ENCODE peak calls at places on chromosomes 3 and 15, in six cellular contexts. U is CD4-positive, CD25-positive, alpha-beta regulatory T cell; R is ovary; H is cardiac muscle cell; E is tibial artery; X is fibroblast of lung. G is an unnamed sample. For H3K27me3 and H3K4me1, the result is how much of the 10 kb centered on the place peaks cover.

GRCh38 chr15:68820205-68820588 is 498 bp downstream of the ANP32A start:
- DNase-seq in U (peak), R (peak), H (peak), E (peak), X (no peak), G (no peak)

GRCh38 chr3:126083913-126084514 is at the start of gene SLC41A3:
- DNase-seq in U (peak), R (peak), H (peak), E (peak), X (peak), G (peak)

GRCh38 chr15:26394801-26395200 is 378.1 kb downstream of the GABRB3 start:
- DNase-seq in U (no peak), R (no peak), H (peak), E (no peak), X (no peak), G (no peak)

GRCh38 chr3:41259449-41260062 is 60.3 kb downstream of the CTNNB1 start:
- DNase-seq in U (no peak), R (no peak), H (no peak), E (no peak), X (peak), G (peak)

GRCh38 chr3:140170612-140171011 is 235.6 kb downstream of the CLSTN2 start:
- DNase-seq in U (no peak), R (no peak), H (no peak), E (no peak), X (no peak), G (no peak)

GRCh38 chr3:8416965-8417364 is 84.7 kb upstream of the LMCD1 start:
- DNase-seq in U (no peak), R (no peak), H (peak), E (no peak), X (peak), G (no peak)

GRCh38 chr15:29424118-29424517 is 154.5 kb upstream of the NSMCE3 start:
- DNase-seq in U (no peak), R (no peak), H (no peak), E (no peak), X (no peak), G (no peak)

GRCh38 chr15:68229386-68230156 is at the start of gene CLN6:
- DNase-seq in U (peak), R (peak), H (peak), E (peak), X (peak), G (peak)

GRCh38 chr3:146396792-146397191 is 72.6 kb downstream of the PLSCR2 start:
- DNase-seq in U (no peak), R (no peak), H (no peak), E (no peak), X (no peak), G (no peak)

GRCh38 chr3:154904328-154904727 is 175.8 kb upstream of the MME start:
- DNase-seq in U (no peak), R (no peak), H (peak), E (no peak), X (no peak), G (peak)

GRCh38 chr3:66410976-66411375 is 89.8 kb downstream of the LRIG1 start:
- DNase-seq in U (no peak), R (no peak), H (no peak), E (no peak), X (no peak), G (no peak)

GRCh38 chr15:86165263-86166204 is 85.9 kb downstream of the AGBL1 start:
- DNase-seq in U (no peak), R (no peak), H (peak), E (no peak), X (peak), G (no peak)

GRCh38 chr3:182618085-182618732 is 175.1 kb upstream of the ATP11B start:
- DNase-seq in U (no peak), R (no peak), H (peak), E (no peak), X (peak), G (no peak)

GRCh38 chr3:144629413-144629812 is 657.8 kb downstream of the DIPK2A start:
- DNase-seq in U (no peak), R (no peak), H (no peak), E (no peak), X (no peak), G (no peak)

GRCh38 chr15:90588427-90588826 is 58.7 kb downstream of the CRTC3 start:
- DNase-seq in U (no peak), R (no peak), H (no peak), E (no peak), X (peak), G (no peak)

GRCh38 chr3:138442433-138442832 is 8.0 kb downstream of the ESYT3 start:
- DNase-seq in U (no peak), R (no peak), H (no peak), E (no peak), X (peak), G (no peak)

GRCh38 chr3:171138027-171138426 is 111.5 kb upstream of the SLC2A2 start:
- DNase-seq in U (no peak), R (no peak), H (no peak), E (no peak), X (no peak), G (no peak)

GRCh38 chr3:117510396-117510795 is 800.8 kb downstream of the TUSC7 start:
- DNase-seq in U (no peak), R (no peak), H (peak), E (no peak), X (peak), G (peak)

GRCh38 chr3:189406148-189406547 is 225.0 kb upstream of the TP63 start:
- DNase-seq in U (no peak), R (no peak), H (no peak), E (no peak), X (no peak), G (no peak)

GRCh38 chr15:50415752-50416404 is 8.3 kb upstream of the USP8 start:
- DNase-seq in U (no peak), R (no peak), H (no peak), E (no peak), X (no peak), G (no peak)

GRCh38 chr3:157429703-157430102 is 6.9 kb upstream of the PTX3 start:
- DNase-seq in U (no peak), R (no peak), H (no peak), E (no peak), X (no peak), G (no peak)

GRCh38 chr3:132209860-132210259 is 107.3 kb upstream of the ACP3 start:
- DNase-seq in U (no peak), R (no peak), H (no peak), E (no peak), X (no peak), G (no peak)

GRCh38 chr3:115581347-115582135 is 41.8 kb upstream of the GAP43 start:
- DNase-seq in U (no peak), R (no peak), H (no peak), E (no peak), X (peak), G (no peak)

DNA sequence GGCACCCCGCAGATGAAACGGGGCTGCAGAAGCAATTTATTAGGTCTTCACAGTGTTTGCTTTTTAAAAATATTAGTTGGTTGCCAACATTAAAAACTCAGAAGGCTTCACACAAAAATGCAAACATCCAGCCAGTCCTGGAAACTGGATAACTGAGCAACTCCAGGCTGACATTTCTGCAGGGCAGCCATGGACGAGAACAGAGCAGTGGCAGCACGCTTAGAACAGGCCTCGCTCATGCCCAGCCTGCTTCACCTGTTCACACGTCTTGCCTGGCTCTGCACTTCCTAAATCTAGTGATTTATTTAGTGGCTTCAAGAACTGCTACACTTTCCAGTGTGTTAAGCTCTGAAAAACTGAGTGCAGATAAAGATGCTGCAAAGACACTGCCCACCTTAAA is 53.5 kb downstream of the SETMAR start:
- DNase-seq in U (no peak), R (no peak), H (peak), E (no peak), X (no peak), G (no peak)
- H3K27me3 ChIP-seq in U (under half), R (under half), H (under half), E (under half), X (under half), G (under half)

DNA sequence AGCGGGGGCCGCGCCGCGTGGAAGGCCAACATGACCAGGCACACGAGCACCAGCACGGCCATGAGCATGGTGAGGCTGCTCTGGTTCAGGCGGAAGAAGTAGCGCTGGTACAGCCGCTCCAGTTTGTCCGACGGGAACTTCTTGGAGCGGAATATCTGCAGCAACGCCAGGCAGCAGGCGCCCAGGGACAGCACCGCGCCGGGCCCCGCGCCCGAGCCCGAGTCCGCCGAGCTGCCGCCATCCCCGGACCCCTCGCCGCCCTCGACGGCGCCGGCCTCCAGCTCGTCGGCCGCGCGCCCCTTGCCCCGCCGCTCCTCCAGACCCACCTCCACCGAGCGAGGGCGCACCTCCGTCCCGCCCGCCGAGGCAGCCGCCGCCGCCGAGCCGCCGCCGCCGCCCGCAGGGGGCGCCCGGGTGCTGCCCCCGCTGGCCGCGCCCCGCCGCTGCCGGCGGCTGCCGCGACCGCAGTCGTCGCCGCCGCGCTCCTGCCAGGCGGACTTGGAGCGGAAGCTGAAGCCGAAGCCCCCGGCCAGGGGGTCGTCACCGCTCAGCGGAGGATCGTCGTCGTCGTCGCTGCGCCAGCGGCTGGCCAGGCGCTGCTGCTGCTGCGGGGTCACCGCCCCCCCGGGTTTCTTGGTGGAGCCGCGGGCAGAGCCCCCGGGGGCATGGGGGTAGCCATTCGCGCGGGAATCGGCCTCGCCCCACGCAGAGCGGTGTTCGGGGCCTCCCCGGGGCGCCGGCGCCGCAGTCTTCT is 964 bp downstream of the ADCY5 start:
- DNase-seq in U (no peak), R (peak), H (peak), E (no peak), X (no peak), G (no peak)
- H3K4me1 ChIP-seq in U (under half), R (under half), H (under half), E (under half), X (under half), G (under half)

GRCh38 chr15:74867562-74868458 is 5.4 kb downstream of the SCAMP2 start:
- DNase-seq in U (no peak), R (no peak), H (no peak), E (peak), X (no peak), G (no peak)

GRCh38 chr15:74872702-74873035 is 496 bp downstream of the SCAMP2 start:
- DNase-seq in U (no peak), R (no peak), H (no peak), E (no peak), X (no peak), G (no peak)

GRCh38 chr15:74870496-74871213 is 2.5 kb downstream of the SCAMP2 start:
- DNase-seq in U (no peak), R (no peak), H (no peak), E (no peak), X (no peak), G (peak)

GRCh38 chr15:74869372-74869725 is 3.8 kb downstream of the SCAMP2 start:
- DNase-seq in U (no peak), R (no peak), H (peak), E (no peak), X (no peak), G (no peak)

DNA sequence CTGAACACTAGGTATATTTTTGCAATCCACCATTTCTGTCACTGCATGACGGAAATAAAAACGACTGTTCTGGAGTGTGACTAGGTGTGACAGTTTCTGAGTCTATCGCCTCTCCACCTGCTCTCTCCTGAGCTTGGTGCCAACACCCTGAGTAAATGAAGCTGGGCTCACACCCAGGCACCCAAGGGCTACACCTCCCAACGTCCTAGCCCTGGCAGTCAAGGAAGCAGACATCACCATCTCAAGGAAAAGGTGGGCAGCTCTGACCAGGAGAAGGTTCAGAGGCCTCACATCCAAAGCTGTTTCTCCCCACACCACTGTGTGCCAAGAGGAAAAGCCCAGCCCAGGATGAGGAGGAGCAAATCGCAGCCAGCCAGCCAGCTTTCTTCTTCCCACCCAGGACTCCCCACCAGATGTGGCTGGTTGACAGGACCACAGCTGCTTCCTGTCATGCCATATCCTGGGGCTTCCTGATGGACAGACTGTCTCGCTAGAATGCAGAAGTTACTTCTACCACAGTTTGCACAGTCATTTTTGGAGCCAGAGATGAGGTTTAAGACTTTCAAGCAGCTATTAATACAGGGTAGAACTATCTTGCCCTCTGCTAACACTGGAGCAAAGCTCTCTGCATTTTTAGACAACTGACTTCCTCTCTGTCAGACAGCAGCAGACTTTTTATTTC is 3.3 kb downstream of the SCAMP2 start:
- DNase-seq in U (no peak), R (no peak), H (no peak), E (peak), X (no peak), G (no peak)
- H3K27ac ChIP-seq in U (peak), R (no peak), H (peak), E (peak), X (no peak), G (no peak)

DNA sequence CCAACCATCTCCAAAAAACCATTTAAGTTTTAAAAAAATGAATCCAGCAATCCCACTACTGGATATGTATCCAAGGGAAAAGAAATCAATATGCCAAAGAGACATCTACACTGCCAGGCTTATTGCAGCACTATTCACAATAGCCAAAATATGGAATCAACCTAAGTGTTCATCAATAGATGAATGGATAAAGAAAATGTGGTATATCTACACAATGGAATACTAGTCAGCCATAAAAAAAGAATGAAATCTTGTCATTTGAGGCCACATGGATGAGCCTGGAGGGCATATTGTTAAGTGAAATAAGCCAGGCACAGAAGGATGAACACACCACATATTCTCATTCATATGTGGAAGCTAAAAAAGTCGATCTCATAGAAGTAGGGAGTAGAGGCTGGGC is 136.1 kb downstream of the FILIP1L start:
- DNase-seq in U (no peak), R (no peak), H (no peak), E (no peak), X (no peak), G (no peak)
- H3K27me3 ChIP-seq in U (under half), R (under half), H (under half), E (under half), X (under half), G (under half)

GRCh38 chr3:10195692-10196091 is 31.0 kb downstream of the IRAK2 start:
- DNase-seq in U (no peak), R (no peak), H (no peak), E (no peak), X (no peak), G (no peak)

GRCh38 chr3:10193692-10194327 is 29.1 kb downstream of the IRAK2 start:
- DNase-seq in U (no peak), R (peak), H (peak), E (no peak), X (no peak), G (no peak)

GRCh38 chr3:10196389-10197052 is 31.8 kb downstream of the IRAK2 start:
- DNase-seq in U (no peak), R (no peak), H (no peak), E (peak), X (peak), G (no peak)

GRCh38 chr3:10192953-10193691 is 28.4 kb downstream of the IRAK2 start:
- DNase-seq in U (peak), R (no peak), H (no peak), E (peak), X (peak), G (peak)

DNA sequence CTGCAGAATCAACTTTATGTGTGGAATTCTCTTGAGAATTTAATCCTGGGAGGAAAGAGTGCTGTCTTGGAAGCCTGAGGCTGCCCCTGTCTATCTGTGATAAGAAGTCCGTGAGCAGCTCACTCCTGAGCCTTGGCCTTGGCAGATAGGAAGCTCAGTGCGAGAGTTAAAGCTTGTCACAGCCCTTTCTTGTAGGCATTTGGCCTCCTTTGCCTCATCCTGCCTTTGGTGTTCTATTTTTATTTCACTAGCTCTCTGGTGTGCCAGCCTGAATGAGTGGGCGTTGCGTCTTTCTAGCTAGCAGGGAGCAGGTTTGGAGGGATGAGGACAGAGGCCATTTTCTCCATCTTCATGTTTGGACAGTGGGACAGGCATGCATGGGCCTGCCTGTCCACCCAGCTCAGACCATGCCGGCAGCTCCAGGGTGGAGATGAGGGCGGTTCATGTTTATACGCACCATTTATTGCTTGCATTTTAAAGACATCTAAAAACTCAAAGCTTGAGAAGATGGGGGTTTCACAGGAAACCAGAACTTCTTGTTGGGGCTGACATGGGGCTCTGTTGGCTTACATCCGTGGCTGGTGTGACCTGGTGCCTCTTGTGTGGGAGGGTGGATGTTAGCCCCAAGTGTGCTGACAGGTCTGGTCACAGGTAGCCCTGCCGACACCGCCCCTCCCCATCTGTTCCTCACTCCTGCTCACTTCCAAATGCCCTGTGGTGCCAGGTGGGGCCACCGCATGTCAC is 29.8 kb downstream of the IRAK2 start:
- DNase-seq in U (no peak), R (no peak), H (peak), E (peak), X (no peak), G (peak)
- H3K4me1 ChIP-seq in U (half or more), R (under half), H (under half), E (half or more), X (under half), G (half or more)

DNA sequence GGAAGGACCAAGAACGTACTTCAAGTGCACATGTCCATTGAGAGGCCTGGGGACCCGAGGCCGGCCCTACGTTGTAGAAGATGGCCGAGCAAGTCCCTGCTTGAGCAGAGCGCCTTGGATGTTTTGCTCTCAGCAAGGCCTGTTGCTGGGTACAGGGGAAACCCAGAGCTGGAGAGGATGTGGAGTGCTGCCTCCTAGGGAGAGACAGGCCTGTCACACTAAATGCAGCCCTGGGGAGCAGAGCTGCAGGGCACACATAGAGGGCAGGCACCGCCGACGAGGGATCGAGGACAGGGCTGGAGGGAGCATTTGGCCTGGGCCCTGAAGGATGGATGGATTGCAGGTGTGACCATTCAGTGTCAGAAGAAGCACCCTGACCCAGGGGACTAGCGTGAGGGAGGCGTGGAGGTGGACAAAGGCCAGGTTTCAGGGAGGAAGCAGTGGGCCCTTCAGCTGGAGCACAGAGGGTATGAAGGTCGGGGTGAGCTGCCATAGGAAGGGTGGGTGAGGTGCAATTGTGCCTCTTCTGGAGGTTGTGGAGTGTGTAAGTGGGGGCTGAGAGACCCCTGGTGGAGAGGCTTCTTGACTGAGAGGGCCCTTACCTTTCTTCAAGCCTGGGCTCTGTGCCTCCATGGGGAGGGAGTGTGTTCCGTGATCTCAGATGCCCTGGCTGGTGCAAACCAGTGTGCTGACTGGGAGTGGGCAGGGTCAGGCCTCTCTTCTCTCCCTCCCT is 142.4 kb downstream of the CHDH start:
- DNase-seq in U (no peak), R (no peak), H (no peak), E (no peak), X (no peak), G (no peak)
- H3K27ac ChIP-seq in U (no peak), R (no peak), H (peak), E (no peak), X (no peak), G (no peak)

GRCh38 chr3:156293566-156293965 is 173.2 kb downstream of the KCNAB1 start:
- DNase-seq in U (no peak), R (no peak), H (no peak), E (no peak), X (no peak), G (no peak)
- H3K27me3 ChIP-seq in U (under half), R (under half), H (half or more), E (under half), X (under half), G (half or more)

DNA sequence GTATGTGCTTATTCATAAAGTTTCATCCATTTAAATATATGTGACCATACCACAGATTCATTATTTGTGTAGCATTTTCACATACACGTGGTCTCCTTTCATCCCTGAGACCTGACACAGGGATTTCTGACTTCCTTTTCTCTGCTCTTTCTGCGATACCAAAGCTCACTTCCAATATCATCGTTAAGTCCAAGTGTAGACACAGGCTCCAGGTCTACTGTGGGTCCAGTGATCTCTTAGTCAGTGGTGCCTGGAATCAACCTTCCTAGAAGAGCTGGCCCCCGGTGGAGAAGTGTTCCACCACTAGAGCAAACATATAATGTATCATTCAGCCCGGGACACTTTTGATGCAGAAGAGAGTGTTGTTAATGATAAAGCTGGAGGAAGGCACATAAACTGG is 72.4 kb downstream of the LDHAL6B start:
- DNase-seq in U (no peak), R (no peak), H (no peak), E (no peak), X (no peak), G (no peak)
- H3K4me1 ChIP-seq in U (under half), R (under half), H (under half), E (under half), X (under half), G (half or more)

G was measured in foreskin keratinocyte.